ENCODE peak calls at places on chromosomes 12 and 14, in five cellular contexts. A is A549, G is right atrium auricular region, N is tibial artery, C is lower leg skin. T is an unnamed sample.

GRCh38 chr14:101360045-101360931 is 201.0 kb upstream of the DIO3 start:
- DNase-seq in A (no peak), G (peak; percentile 80), N (peak; percentile 87), C (peak; percentile 79), T (no peak)

GRCh38 chr14:74756326-74756725 is 6.8 kb upstream of the YLPM1 start:
- DNase-seq in A (no peak), G (no peak), N (no peak), C (no peak), T (no peak)

GRCh38 chr12:59111873-59112272 is 191.6 kb upstream of the LRIG3 start:
- DNase-seq in A (no peak), G (no peak), N (no peak), C (no peak), T (no peak)

GRCh38 chr12:127280393-127281275 is 986.3 kb upstream of the TMEM132C start:
- DNase-seq in A (peak; percentile 3), G (no peak), N (no peak), C (no peak), T (peak; percentile 78)

GRCh38 chr14:68932219-68932618 is 46.9 kb downstream of the ACTN1 start:
- DNase-seq in A (no peak), G (no peak), N (no peak), C (no peak), T (no peak)

GRCh38 chr12:21615441-21615840 is 10.8 kb upstream of the GYS2 start:
- DNase-seq in A (no peak), G (no peak), N (no peak), C (no peak), T (no peak)

GRCh38 chr12:76878045-76878898 is 547 bp downstream of the CSRP2 start:
- DNase-seq in A (peak; percentile 70), G (no peak), N (no peak), C (no peak), T (peak; percentile 34)

GRCh38 chr12:67391034-67391433 is 121.9 kb downstream of the CAND1 start:
- DNase-seq in A (no peak), G (no peak), N (no peak), C (no peak), T (no peak)

GRCh38 chr12:45768194-45768593 is 38.7 kb downstream of the ARID2 start:
- DNase-seq in A (no peak), G (no peak), N (no peak), C (no peak), T (no peak)

GRCh38 chr14:104389326-104390220 is 190.0 kb upstream of the C14orf180 start:
- DNase-seq in A (no peak), G (no peak), N (peak; percentile 2), C (no peak), T (no peak)

GRCh38 chr14:24064856-24065255 is 6.5 kb upstream of the CPNE6 start:
- DNase-seq in A (no peak), G (no peak), N (no peak), C (no peak), T (no peak)

GRCh38 chr14:60061371-60061770 is 30.4 kb upstream of the PCNX4 start:
- DNase-seq in A (no peak), G (no peak), N (no peak), C (no peak), T (no peak)

GRCh38 chr14:77027538-77028383 is 747 bp downstream of the IRF2BPL start:
- DNase-seq in A (peak; percentile 65), G (no peak), N (peak; percentile 73), C (no peak), T (peak; percentile 41)
- TF ChIP-seq CTCF in A (no peak), G (no peak), N (peak; percentile 15), C (no peak), T (peak; percentile 34)

GRCh38 chr14:67734675-67735074 is 33.0 kb downstream of the RDH12 start:
- DNase-seq in A (no peak), G (no peak), N (no peak), C (no peak), T (no peak)
- TF ChIP-seq CTCF in A (peak; percentile 5), G (no peak), N (no peak), C (no peak), T (no peak)

DNA sequence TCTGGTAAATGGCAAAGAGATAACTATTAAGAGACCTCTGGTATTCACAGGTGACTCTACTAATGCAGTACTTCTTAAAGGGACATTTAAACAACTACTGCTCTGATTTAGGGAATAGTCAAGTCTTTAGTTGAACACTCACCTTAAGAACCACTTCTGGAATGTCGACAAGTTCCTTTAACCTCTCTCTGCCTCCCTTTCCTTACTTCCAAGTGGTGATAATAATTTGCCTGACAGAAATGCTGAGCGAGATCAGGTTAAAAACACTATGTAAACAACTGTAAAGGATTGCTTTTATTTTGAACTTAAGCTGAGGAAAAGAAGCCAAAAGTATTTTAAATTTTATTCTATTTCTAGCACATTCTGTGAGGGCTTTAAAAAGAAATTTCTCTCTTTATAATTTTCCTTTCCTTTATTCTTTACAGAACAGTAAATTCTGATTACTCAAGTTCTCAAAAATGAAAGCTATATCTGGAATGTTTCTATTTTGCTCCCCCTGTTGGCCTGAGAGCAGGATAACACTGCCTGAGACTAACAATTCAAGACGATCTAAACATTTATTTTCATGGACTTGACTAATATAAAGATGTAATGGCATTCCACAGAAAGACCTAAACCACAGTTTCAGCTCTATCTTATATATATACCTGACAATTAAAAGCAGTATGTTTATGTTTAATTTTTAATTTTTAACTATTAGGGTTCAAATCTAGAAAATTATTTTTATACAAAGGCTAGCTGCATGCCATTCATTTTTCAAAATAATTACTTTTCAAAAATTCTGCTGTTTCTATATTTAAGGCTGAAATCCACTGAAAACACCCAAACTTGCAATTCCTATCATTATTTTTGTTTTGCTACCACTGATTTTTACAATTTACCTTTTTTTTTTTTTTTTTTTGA is 29.2 kb downstream of the ZCCHC8 start:
- DNase-seq in A (peak; percentile 29), G (peak; percentile 13), N (no peak), C (no peak), T (no peak)
- TF ChIP-seq CTCF in A (peak; percentile 84), G (peak; percentile 62), N (peak; percentile 81), C (no peak), T (peak; percentile 93)

GRCh38 chr14:92437729-92438280 is 75.8 kb upstream of the RIN3 start:
- DNase-seq in A (no peak), G (no peak), N (no peak), C (no peak), T (no peak)
- TF ChIP-seq CTCF in A (no peak), G (no peak), N (no peak), C (no peak), T (no peak)

GRCh38 chr12:94873368-94874085 is 130.0 kb downstream of the NDUFA12 start:
- DNase-seq in A (peak; percentile 26), G (no peak), N (no peak), C (no peak), T (peak; percentile 14)

GRCh38 chr12:94874986-94875312 is 128.5 kb downstream of the NDUFA12 start:
- DNase-seq in A (no peak), G (no peak), N (no peak), C (no peak), T (no peak)

GRCh38 chr12:94874086-94874985 is 129.2 kb downstream of the NDUFA12 start:
- DNase-seq in A (no peak), G (no peak), N (no peak), C (no peak), T (no peak)

GRCh38 chr12:94872671-94873367 is 130.7 kb downstream of the NDUFA12 start:
- DNase-seq in A (no peak), G (no peak), N (no peak), C (no peak), T (no peak)

GRCh38 chr12:94875525-94875924 is 128.0 kb downstream of the NDUFA12 start:
- DNase-seq in A (peak; percentile 49), G (no peak), N (no peak), C (no peak), T (no peak)
- TF ChIP-seq CTCF in A (peak; percentile 43), G (no peak), N (no peak), C (no peak), T (peak; percentile 48)

GRCh38 chr14:83207550-83207949 is 1673.9 kb upstream of the SEL1L start:
- DNase-seq in A (no peak), G (no peak), N (no peak), C (no peak), T (no peak)
- TF ChIP-seq CTCF in A (no peak), G (no peak), N (no peak), C (no peak), T (no peak)

GRCh38 chr12:40376533-40377267 is 151.9 kb downstream of the LRRK2 start:
- DNase-seq in A (no peak), G (no peak), N (no peak), C (no peak), T (no peak)

GRCh38 chr12:40378721-40379120 is 153.9 kb downstream of the LRRK2 start:
- DNase-seq in A (no peak), G (no peak), N (no peak), C (no peak), T (no peak)

GRCh38 chr12:40375076-40375475 is 150.3 kb downstream of the LRRK2 start:
- DNase-seq in A (no peak), G (no peak), N (no peak), C (no peak), T (no peak)
- TF ChIP-seq CTCF in A (peak; percentile 22), G (no peak), N (no peak), C (no peak), T (peak; percentile 43)